ENCODE peak calls at places on chromosomes 16 and 17, in six cellular contexts. One of them, this sample, is unnamed.

GRCh38 chr17:39813631-39814030 is 50.5 kb downstream of the IKZF3 start:
- DNase-seq in neural crest cell: no peak
- DNase-seq in HCEC 1CT: no peak
- DNase-seq in left colon: no peak
- DNase-seq in activated CD8-positive, alpha-beta memory T cell treated with anti-CD3 and anti-CD28 coated beads for 48 hours: no peak
- DNase-seq in effector memory CD4-positive, alpha-beta T cell: peak
- DNase-seq in this sample: no peak

GRCh38 chr17:70906808-70907207 is 737.5 kb downstream of the KCNJ2 start:
- DNase-seq in activated CD8-positive, alpha-beta memory T cell treated with anti-CD3 and anti-CD28 coated beads for 48 hours: no peak
- DNase-seq in effector memory CD4-positive, alpha-beta T cell: no peak
- DNase-seq in neural crest cell: peak
- DNase-seq in HCEC 1CT: peak
- DNase-seq in left colon: no peak
- DNase-seq in this sample: no peak

GRCh38 chr17:29180051-29180787 is at the start of gene MYO18A:
- DNase-seq in neural crest cell: peak
- DNase-seq in HCEC 1CT: peak
- DNase-seq in left colon: peak
- DNase-seq in effector memory CD4-positive, alpha-beta T cell: peak
- DNase-seq in activated CD8-positive, alpha-beta memory T cell treated with anti-CD3 and anti-CD28 coated beads for 48 hours: peak
- DNase-seq in this sample: peak

GRCh38 chr16:87416826-87417471 is 24.8 kb downstream of the MAP1LC3B start:
- DNase-seq in neural crest cell: no peak
- DNase-seq in left colon: peak
- DNase-seq in effector memory CD4-positive, alpha-beta T cell: no peak
- DNase-seq in HCEC 1CT: peak
- DNase-seq in activated CD8-positive, alpha-beta memory T cell treated with anti-CD3 and anti-CD28 coated beads for 48 hours: no peak
- DNase-seq in this sample: peak

GRCh38 chr17:43545383-43545632 is 832 bp downstream of the ETV4 start:
- DNase-seq in HCEC 1CT: no peak
- DNase-seq in activated CD8-positive, alpha-beta memory T cell treated with anti-CD3 and anti-CD28 coated beads for 48 hours: no peak
- DNase-seq in effector memory CD4-positive, alpha-beta T cell: no peak
- DNase-seq in left colon: peak
- DNase-seq in neural crest cell: no peak
- DNase-seq in this sample: peak

GRCh38 chr16:13453325-13453724 is 466.6 kb upstream of the ERCC4 start:
- DNase-seq in activated CD8-positive, alpha-beta memory T cell treated with anti-CD3 and anti-CD28 coated beads for 48 hours: no peak
- DNase-seq in HCEC 1CT: no peak
- DNase-seq in left colon: no peak
- DNase-seq in neural crest cell: no peak
- DNase-seq in effector memory CD4-positive, alpha-beta T cell: no peak
- DNase-seq in this sample: no peak

GRCh38 chr17:80025140-80025539 is 10.5 kb downstream of the TBC1D16 start:
- DNase-seq in left colon: peak
- DNase-seq in HCEC 1CT: no peak
- DNase-seq in neural crest cell: no peak
- DNase-seq in activated CD8-positive, alpha-beta memory T cell treated with anti-CD3 and anti-CD28 coated beads for 48 hours: no peak
- DNase-seq in effector memory CD4-positive, alpha-beta T cell: no peak
- DNase-seq in this sample: no peak

GRCh38 chr16:10625595-10626357 is 45.4 kb upstream of the EMP2 start:
- DNase-seq in effector memory CD4-positive, alpha-beta T cell: no peak
- DNase-seq in HCEC 1CT: peak
- DNase-seq in left colon: no peak
- DNase-seq in activated CD8-positive, alpha-beta memory T cell treated with anti-CD3 and anti-CD28 coated beads for 48 hours: no peak
- DNase-seq in neural crest cell: no peak
- DNase-seq in this sample: no peak

GRCh38 chr17:66576473-66576872 is 258.4 kb upstream of the CACNG5 start:
- DNase-seq in neural crest cell: no peak
- DNase-seq in effector memory CD4-positive, alpha-beta T cell: no peak
- DNase-seq in left colon: no peak
- DNase-seq in HCEC 1CT: no peak
- DNase-seq in activated CD8-positive, alpha-beta memory T cell treated with anti-CD3 and anti-CD28 coated beads for 48 hours: no peak
- DNase-seq in this sample: no peak

GRCh38 chr16:87740441-87740840 is 25.3 kb downstream of the KLHDC4 start:
- DNase-seq in activated CD8-positive, alpha-beta memory T cell treated with anti-CD3 and anti-CD28 coated beads for 48 hours: no peak
- DNase-seq in effector memory CD4-positive, alpha-beta T cell: no peak
- DNase-seq in left colon: no peak
- DNase-seq in HCEC 1CT: no peak
- DNase-seq in neural crest cell: no peak
- DNase-seq in this sample: no peak

GRCh38 chr16:88578446-88579313 is 8.5 kb downstream of the ZC3H18 start:
- DNase-seq in effector memory CD4-positive, alpha-beta T cell: no peak
- DNase-seq in left colon: no peak
- DNase-seq in activated CD8-positive, alpha-beta memory T cell treated with anti-CD3 and anti-CD28 coated beads for 48 hours: no peak
- DNase-seq in HCEC 1CT: no peak
- DNase-seq in neural crest cell: no peak
- DNase-seq in this sample: peak

GRCh38 chr17:50258647-50259483 is 15.4 kb upstream of the TMEM92 start:
- DNase-seq in activated CD8-positive, alpha-beta memory T cell treated with anti-CD3 and anti-CD28 coated beads for 48 hours: no peak
- DNase-seq in neural crest cell: no peak
- DNase-seq in effector memory CD4-positive, alpha-beta T cell: no peak
- DNase-seq in left colon: no peak
- DNase-seq in HCEC 1CT: no peak
- DNase-seq in this sample: no peak

GRCh38 chr17:42525221-42525620 is 10.8 kb upstream of the NAGLU start:
- DNase-seq in effector memory CD4-positive, alpha-beta T cell: no peak
- DNase-seq in activated CD8-positive, alpha-beta memory T cell treated with anti-CD3 and anti-CD28 coated beads for 48 hours: no peak
- DNase-seq in HCEC 1CT: peak
- DNase-seq in neural crest cell: no peak
- DNase-seq in left colon: no peak
- DNase-seq in this sample: no peak

GRCh38 chr17:47990962-47991731 is 20.2 kb downstream of the CDK5RAP3 start:
- DNase-seq in left colon: no peak
- DNase-seq in HCEC 1CT: peak
- DNase-seq in effector memory CD4-positive, alpha-beta T cell: no peak
- DNase-seq in activated CD8-positive, alpha-beta memory T cell treated with anti-CD3 and anti-CD28 coated beads for 48 hours: no peak
- DNase-seq in neural crest cell: peak
- DNase-seq in this sample: no peak

GRCh38 chr16:5064915-5065314 is 841 bp downstream of the C16orf89 start:
- DNase-seq in effector memory CD4-positive, alpha-beta T cell: no peak
- DNase-seq in neural crest cell: no peak
- DNase-seq in HCEC 1CT: no peak
- DNase-seq in left colon: peak
- DNase-seq in activated CD8-positive, alpha-beta memory T cell treated with anti-CD3 and anti-CD28 coated beads for 48 hours: no peak
- DNase-seq in this sample: no peak

GRCh38 chr17:83195330-83196087 is 116.1 kb downstream of the METRNL start:
- DNase-seq in HCEC 1CT: no peak
- DNase-seq in left colon: peak
- DNase-seq in neural crest cell: no peak
- DNase-seq in activated CD8-positive, alpha-beta memory T cell treated with anti-CD3 and anti-CD28 coated beads for 48 hours: no peak
- DNase-seq in effector memory CD4-positive, alpha-beta T cell: no peak
- DNase-seq in this sample: peak

GRCh38 chr16:29784901-29785500 is 5.5 kb upstream of the KIF22 start:
- DNase-seq in HCEC 1CT: peak
- DNase-seq in effector memory CD4-positive, alpha-beta T cell: peak
- DNase-seq in neural crest cell: peak
- DNase-seq in left colon: peak
- DNase-seq in activated CD8-positive, alpha-beta memory T cell treated with anti-CD3 and anti-CD28 coated beads for 48 hours: peak
- DNase-seq in this sample: peak

GRCh38 chr17:60145006-60145935 is 4.5 kb upstream of the CA4 start:
- DNase-seq in HCEC 1CT: no peak
- DNase-seq in activated CD8-positive, alpha-beta memory T cell treated with anti-CD3 and anti-CD28 coated beads for 48 hours: no peak
- DNase-seq in left colon: no peak
- DNase-seq in neural crest cell: no peak
- DNase-seq in effector memory CD4-positive, alpha-beta T cell: no peak
- DNase-seq in this sample: no peak

GRCh38 chr17:59093145-59093701 is 13.5 kb downstream of the TRIM37 start:
- DNase-seq in left colon: no peak
- DNase-seq in neural crest cell: no peak
- DNase-seq in effector memory CD4-positive, alpha-beta T cell: no peak
- DNase-seq in HCEC 1CT: no peak
- DNase-seq in activated CD8-positive, alpha-beta memory T cell treated with anti-CD3 and anti-CD28 coated beads for 48 hours: no peak
- DNase-seq in this sample: no peak

GRCh38 chr17:9038380-9038779 is 17.1 kb downstream of the NTN1 start:
- DNase-seq in left colon: no peak
- DNase-seq in activated CD8-positive, alpha-beta memory T cell treated with anti-CD3 and anti-CD28 coated beads for 48 hours: no peak
- DNase-seq in neural crest cell: no peak
- DNase-seq in HCEC 1CT: no peak
- DNase-seq in effector memory CD4-positive, alpha-beta T cell: no peak
- DNase-seq in this sample: no peak

GRCh38 chr16:58348986-58349385 is 43.3 kb upstream of the GINS3 start:
- DNase-seq in left colon: no peak
- DNase-seq in neural crest cell: no peak
- DNase-seq in effector memory CD4-positive, alpha-beta T cell: no peak
- DNase-seq in HCEC 1CT: peak
- DNase-seq in activated CD8-positive, alpha-beta memory T cell treated with anti-CD3 and anti-CD28 coated beads for 48 hours: no peak
- DNase-seq in this sample: no peak

GRCh38 chr17:78324391-78325075 is 35.3 kb downstream of the SOCS3 start:
- DNase-seq in activated CD8-positive, alpha-beta memory T cell treated with anti-CD3 and anti-CD28 coated beads for 48 hours: no peak
- DNase-seq in effector memory CD4-positive, alpha-beta T cell: no peak
- DNase-seq in left colon: peak
- DNase-seq in neural crest cell: peak
- DNase-seq in HCEC 1CT: peak
- DNase-seq in this sample: peak

GRCh38 chr17:68195667-68196393 is 52.0 kb upstream of the AMZ2 start:
- DNase-seq in HCEC 1CT: no peak
- DNase-seq in left colon: no peak
- DNase-seq in neural crest cell: no peak
- DNase-seq in activated CD8-positive, alpha-beta memory T cell treated with anti-CD3 and anti-CD28 coated beads for 48 hours: no peak
- DNase-seq in effector memory CD4-positive, alpha-beta T cell: no peak
- DNase-seq in this sample: no peak